ENCODE peak calls at places on chromosomes 6 and 20, in five cellular contexts. F is RPMI7951, S is A172, X is HCT116, G is HT1080. C is an unnamed sample.

GRCh38 chr6:134764741-134765140 is 185.2 kb downstream of the ALDH8A1 start:
- DNase-seq in S (no peak), X (no peak), G (no peak), F (no peak), C (no peak)

GRCh38 chr6:150967910-150968309 is 102.4 kb downstream of the MTHFD1L start:
- DNase-seq in F (no peak), X (no peak), G (no peak), S (no peak), C (no peak)

GRCh38 chr20:57458400-57459160 is 66.4 kb downstream of the CTCFL start:
- DNase-seq in S (no peak), F (no peak), G (no peak), X (no peak), C (no peak)

GRCh38 chr20:22414354-22414753 is 170.0 kb downstream of the FOXA2 start:
- DNase-seq in X (no peak), F (peak), S (peak), G (peak), C (no peak)

GRCh38 chr20:35994994-35995453 is 26.6 kb downstream of the CNBD2 start:
- DNase-seq in X (peak), F (peak), S (peak), G (peak), C (peak)

GRCh38 chr20:50844430-50845100 is 49.7 kb downstream of the BCAS4 start:
- DNase-seq in F (peak), X (peak), S (peak), G (peak), C (peak)

GRCh38 chr6:125507987-125508655 is 206.4 kb upstream of the HDDC2 start:
- DNase-seq in S (peak), X (no peak), F (peak), G (peak), C (peak)

GRCh38 chr6:52416629-52417151 is 3.5 kb upstream of the EFHC1 start:
- DNase-seq in X (peak), F (peak), G (peak), S (peak), C (peak)

GRCh38 chr20:62120990-62121775 is 1.1 kb upstream of the LSM14B start:
- DNase-seq in X (peak), F (peak), G (peak), S (no peak), C (no peak)

GRCh38 chr6:150514806-150515362 is 84.8 kb upstream of the PLEKHG1 start:
- DNase-seq in G (no peak), S (no peak), F (no peak), X (no peak), C (no peak)

GRCh38 chr6:52157301-52157930 is 28.8 kb upstream of the IL17A start:
- DNase-seq in X (no peak), S (peak), G (peak), F (peak), C (peak)

GRCh38 chr6:124955108-124955851 is 7.0 kb upstream of the RNF217 start:
- DNase-seq in S (no peak), F (no peak), G (no peak), X (no peak), C (no peak)

GRCh38 chr20:44747166-44748004 is 1.7 kb downstream of the KCNK15 start:
- DNase-seq in F (peak), S (peak), G (peak), X (peak), C (peak)